ENCODE peak calls at places on chromosomes 6 and 20, in ten cellular contexts. O is stomach, S is GM23338, I is transverse colon, C is H1, T is spleen, Z is prostate gland, P is HL-60, F is vagina, G is upper lobe of left lung. A is an unnamed sample.

GRCh38 chr6:20946890-20947289 is 412.6 kb downstream of the CDKAL1 start:
- DNase-seq in T (no peak), F (no peak), I (no peak), O (no peak), P (no peak), C (no peak), Z (no peak), S (no peak), G (no peak), A (no peak)

GRCh38 chr6:54958446-54958845 is 111.9 kb downstream of the FAM83B start:
- DNase-seq in Z (no peak), F (no peak), O (no peak), I (no peak), P (no peak), T (no peak), C (no peak), G (no peak), S (no peak), A (no peak)

GRCh38 chr6:80151641-80152040 is 45.2 kb downstream of the BCKDHB start:
- DNase-seq in G (no peak), I (no peak), S (no peak), F (no peak), T (no peak), C (no peak), O (no peak), P (no peak), Z (no peak), A (no peak)

GRCh38 chr20:24164360-24164759 is 175.8 kb upstream of the GGTLC1 start:
- DNase-seq in P (peak), G (no peak), C (no peak), Z (no peak), I (no peak), F (no peak), S (peak), T (no peak), O (no peak), A (no peak)

GRCh38 chr6:166583230-166583629 is 3.2 kb downstream of the RAMACL start:
- DNase-seq in P (no peak), T (no peak), Z (no peak), G (no peak), I (no peak), C (no peak), S (no peak), O (no peak), F (peak), A (no peak)

GRCh38 chr6:78629154-78629721 is 238.1 kb upstream of the IRAK1BP1 start:
- DNase-seq in G (no peak), F (no peak), P (no peak), I (no peak), Z (peak), T (no peak), O (no peak), C (no peak), S (peak), A (no peak)

GRCh38 chr6:147141690-147142308 is 62.4 kb upstream of the STXBP5 start:
- DNase-seq in F (no peak), C (no peak), I (no peak), G (no peak), Z (no peak), P (no peak), O (no peak), S (no peak), T (no peak), A (no peak)

GRCh38 chr6:130675072-130675471 is 152.1 kb upstream of the SMLR1 start:
- DNase-seq in P (no peak), G (no peak), T (no peak), I (no peak), S (no peak), Z (no peak), O (peak), C (no peak), F (no peak), A (no peak)

GRCh38 chr20:53981130-53981529 is 89.3 kb downstream of the BCAS1 start:
- DNase-seq in Z (no peak), S (no peak), G (no peak), O (no peak), I (no peak), F (no peak), P (no peak), T (no peak), C (no peak), A (no peak)

GRCh38 chr6:29702519-29703103 is 20.6 kb upstream of the HLA-F start:
- DNase-seq in I (peak), O (peak), G (peak), Z (no peak), T (peak), C (peak), F (no peak), S (peak), P (no peak), A (no peak)

GRCh38 chr6:32483968-32484613 is 44.4 kb downstream of the HLA-DRA start:
- DNase-seq in O (no peak), G (no peak), T (peak), P (no peak), F (no peak), Z (no peak), C (no peak), I (no peak), S (peak), A (no peak)

GRCh38 chr6:144104898-144105487 is 9.6 kb upstream of the SF3B5 start:
- DNase-seq in O (no peak), P (peak), S (peak), Z (peak), G (no peak), I (no peak), C (no peak), T (no peak), F (no peak), A (no peak)

GRCh38 chr6:17225767-17226166 is 55.4 kb upstream of the RBM24 start:
- DNase-seq in S (no peak), F (no peak), G (no peak), Z (no peak), O (no peak), P (no peak), I (no peak), T (no peak), C (no peak), A (no peak)

GRCh38 chr20:19212524-19213502 is at the start of gene SLC24A3:
- DNase-seq in O (peak), S (peak), T (peak), F (no peak), P (peak), Z (peak), C (no peak), G (peak), I (peak), A (peak)

GRCh38 chr6:27839303-27840081 is 72.7 kb downstream of the OR2B2 start:
- DNase-seq in G (peak), O (peak), Z (peak), F (no peak), I (peak), S (no peak), P (peak), C (no peak), T (no peak), A (no peak)

GRCh38 chr20:36688630-36689029 is 42.6 kb upstream of the SLA2 start:
- DNase-seq in F (no peak), I (no peak), O (no peak), Z (no peak), T (no peak), S (no peak), C (no peak), P (no peak), G (no peak), A (no peak)

GRCh38 chr6:36115412-36115811 is 14.9 kb upstream of the MAPK13 start:
- DNase-seq in Z (no peak), T (peak), F (no peak), C (no peak), O (no peak), G (no peak), S (no peak), I (no peak), P (no peak), A (no peak)

GRCh38 chr6:149646599-149646998 is 1.9 kb downstream of the KATNA1 start:
- DNase-seq in I (no peak), P (no peak), Z (no peak), S (no peak), C (no peak), T (no peak), O (no peak), F (no peak), G (no peak), A (no peak)

GRCh38 chr6:98957440-98957839 is 9.7 kb upstream of the FBXL4 start:
- DNase-seq in I (peak), S (no peak), C (no peak), F (no peak), P (no peak), G (no peak), Z (peak), T (peak), O (no peak), A (no peak)

GRCh38 chr20:62820208-62820961 is 3.5 kb downstream of the COL9A3 start:
- DNase-seq in O (peak), P (no peak), Z (no peak), G (no peak), I (no peak), S (no peak), F (no peak), C (no peak), T (no peak), A (no peak)

GRCh38 chr6:157239671-157240058 is 83.7 kb downstream of the TMEM242 start:
- DNase-seq in S (no peak), I (no peak), Z (no peak), F (no peak), C (no peak), O (no peak), T (no peak), G (no peak), P (no peak), A (no peak)

GRCh38 chr6:157239148-157239547 is 84.2 kb downstream of the TMEM242 start:
- DNase-seq in Z (no peak), F (no peak), S (no peak), T (peak), I (no peak), G (no peak), O (no peak), P (no peak), C (no peak), A (peak)

GRCh38 chr6:157241411-157241979 is 81.8 kb downstream of the TMEM242 start:
- DNase-seq in G (no peak), T (peak), I (peak), C (no peak), Z (peak), P (no peak), O (peak), S (no peak), F (no peak), A (no peak)

GRCh38 chr6:157240960-157241311 is 82.4 kb downstream of the TMEM242 start:
- DNase-seq in F (no peak), P (no peak), I (no peak), Z (no peak), C (no peak), G (no peak), T (peak), O (no peak), S (no peak), A (no peak)

GRCh38 chr6:157240059-157240959 is 83.0 kb downstream of the TMEM242 start:
- DNase-seq in S (no peak), C (no peak), G (no peak), O (no peak), Z (peak), I (peak), F (no peak), T (peak), P (no peak), A (peak)
- TF ChIP-seq POLR2AphosphoS5 in S (no peak), C (no peak), G (no peak), O (peak), Z (peak), I (peak), F (peak), T (no peak), P (no peak), A (no peak)

DNA sequence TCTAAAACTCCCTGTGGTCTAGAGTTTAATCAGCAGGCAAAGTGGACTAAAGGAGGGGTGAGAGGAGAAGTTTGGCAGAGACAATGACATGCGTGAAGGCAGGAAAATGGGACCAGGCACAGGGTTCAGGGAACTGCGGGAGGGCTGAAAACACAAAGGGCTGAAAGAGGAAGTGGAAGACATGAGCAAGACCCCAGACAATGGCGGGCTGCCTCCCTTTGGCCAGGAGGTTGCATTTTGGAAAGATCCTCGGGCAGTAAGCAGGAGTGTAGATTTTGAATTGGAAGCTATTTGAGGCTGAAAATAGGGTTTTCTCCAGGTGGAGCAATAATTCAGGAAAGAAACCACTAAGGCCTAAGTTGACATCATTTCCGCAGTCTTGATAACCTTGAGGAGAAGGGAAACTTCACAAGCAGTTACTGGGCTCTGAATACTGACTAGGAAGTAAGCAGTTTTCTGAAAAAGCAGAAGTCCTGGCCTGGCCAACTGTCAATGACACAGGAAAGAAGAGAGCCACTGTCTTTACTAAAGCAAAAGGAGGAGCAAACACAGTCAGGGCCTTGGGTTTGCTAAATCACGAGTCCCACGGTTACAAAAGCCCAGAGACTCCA is 3.4 kb downstream of the LY86 start:
- DNase-seq in I (peak), T (no peak), G (peak), C (no peak), S (no peak), F (no peak), P (peak), Z (no peak), O (no peak), A (no peak)
- H3K27ac ChIP-seq in I (peak), T (peak), G (peak), C (no peak), S (no peak), F (no peak), P (peak), Z (no peak), O (peak), A (no peak)

GRCh38 chr20:50450961-50451752 is 59.0 kb upstream of the PTPN1 start:
- DNase-seq in T (peak), C (no peak), O (peak), I (peak), Z (no peak), S (peak), P (peak), F (no peak), G (peak), A (no peak)
- TF ChIP-seq POLR2AphosphoS5 in T (peak), C (no peak), O (no peak), I (no peak), Z (no peak), S (no peak), P (peak), F (no peak), G (peak), A (no peak)

GRCh38 chr6:112204350-112204706 is 50.0 kb downstream of the LAMA4 start:
- DNase-seq in F (no peak), Z (no peak), C (no peak), G (no peak), P (no peak), T (no peak), O (no peak), I (no peak), S (no peak), A (no peak)
- H3K27ac ChIP-seq in F (peak), Z (no peak), C (no peak), G (no peak), P (no peak), T (no peak), O (peak), I (peak), S (no peak), A (peak)

DNA sequence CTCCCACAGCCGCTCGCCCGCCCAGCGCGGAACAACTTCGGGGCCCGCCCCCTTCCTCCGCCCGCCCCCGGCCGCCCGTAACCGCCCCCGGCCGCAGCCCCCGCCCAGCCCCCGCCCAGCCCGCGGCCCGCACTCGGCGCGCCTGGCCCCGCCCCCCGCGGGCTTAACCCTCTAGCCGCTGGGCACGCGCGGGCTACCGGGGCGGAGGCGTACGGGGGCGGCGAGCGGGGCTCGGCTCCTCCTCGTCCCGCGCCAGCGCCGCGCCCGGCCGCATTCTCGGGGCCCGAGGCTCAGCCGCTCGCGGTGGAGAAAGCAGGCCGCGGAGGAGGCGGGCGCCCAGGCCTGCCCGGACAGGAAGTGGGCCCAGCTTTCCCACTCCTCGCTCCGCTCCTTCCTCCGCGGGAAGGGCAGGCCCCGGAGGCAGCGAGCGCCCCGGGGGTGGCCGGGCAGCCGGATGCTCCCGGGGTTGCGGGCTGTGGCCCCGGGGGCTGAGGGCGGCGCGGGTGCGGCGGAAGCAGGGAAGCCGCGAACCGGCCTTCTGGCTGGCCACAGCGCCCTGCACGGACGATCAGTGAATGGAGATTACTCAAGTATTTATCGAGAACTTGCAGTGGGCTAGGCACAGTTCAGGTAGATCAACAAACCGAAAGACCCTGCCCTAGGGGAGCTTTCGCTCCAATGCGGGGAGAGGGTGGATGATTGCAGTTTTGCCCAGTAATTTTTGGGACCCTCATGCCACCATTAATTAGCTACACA is at the start of gene TRAM2:
- DNase-seq in T (peak), P (peak), S (peak), F (no peak), I (peak), Z (peak), O (peak), C (no peak), G (peak), A (peak)
- TF ChIP-seq POLR2AphosphoS5 in T (peak), P (no peak), S (peak), F (no peak), I (peak), Z (no peak), O (peak), C (no peak), G (peak), A (no peak)

GRCh38 chr20:43516251-43516824 is 8.8 kb downstream of the L3MBTL1 start:
- DNase-seq in Z (no peak), T (no peak), I (no peak), P (no peak), O (no peak), C (no peak), F (no peak), S (no peak), G (no peak), A (no peak)
- H3K27ac ChIP-seq in Z (no peak), T (no peak), I (no peak), P (no peak), O (no peak), C (no peak), F (no peak), S (no peak), G (no peak), A (no peak)

GRCh38 chr6:68128211-68128610 is 506.9 kb upstream of the ADGRB3 start:
- DNase-seq in F (no peak), O (no peak), I (no peak), T (no peak), P (no peak), Z (no peak), G (no peak), C (no peak), S (no peak), A (no peak)
- TF ChIP-seq POLR2AphosphoS5 in F (no peak), O (no peak), I (no peak), T (no peak), P (no peak), Z (no peak), G (no peak), C (no peak), S (no peak), A (no peak)

GRCh38 chr20:51541189-51542032 is 1.1 kb downstream of the NFATC2 start:
- DNase-seq in O (peak), Z (peak), F (no peak), G (peak), C (no peak), I (peak), T (peak), S (peak), P (peak), A (peak)
- H3K27ac ChIP-seq in O (peak), Z (peak), F (peak), G (peak), C (no peak), I (peak), T (peak), S (no peak), P (peak), A (peak)

GRCh38 chr6:110329729-110330436 is 28.3 kb downstream of the METTL24 start:
- DNase-seq in O (no peak), S (no peak), T (no peak), F (no peak), Z (no peak), C (no peak), P (no peak), I (peak), G (no peak), A (no peak)
- TF ChIP-seq POLR2AphosphoS5 in O (no peak), S (no peak), T (no peak), F (no peak), Z (no peak), C (no peak), P (no peak), I (no peak), G (no peak), A (no peak)

A was measured in suprapubic skin.